ENCODE peak calls at places on chromosomes 13 and 19, in four cellular contexts. I, K, L and W are unnamed samples.

GRCh38 chr13:103238441-103238840 is 172.2 kb upstream of the SLC10A2 start:
- DNase-seq in L (no peak), K (no peak), I (peak; percentile 85), W (no peak)

GRCh38 chr13:111792956-111793355 is 274.0 kb upstream of the SOX1 start:
- DNase-seq in L (no peak), K (no peak), I (no peak), W (no peak)

GRCh38 chr13:43307921-43308433 is 284.6 kb downstream of the DNAJC15 start:
- DNase-seq in I (peak; percentile 84), K (peak; percentile 94), L (peak; percentile 92), W (peak; percentile 92)

GRCh38 chr19:13398780-13399726 is 107.2 kb downstream of the CACNA1A start:
- DNase-seq in K (no peak), L (peak; percentile 98), I (no peak), W (no peak)

GRCh38 chr13:98997051-98997730 is 19.3 kb upstream of the DOCK9 start:
- DNase-seq in I (no peak), L (no peak), K (no peak), W (no peak)

GRCh38 chr19:15187026-15188007 is 13.5 kb downstream of the NOTCH3 start:
- DNase-seq in K (no peak), I (no peak), L (no peak), W (peak; percentile 39)

GRCh38 chr19:44607049-44607448 is 6.3 kb upstream of the IGSF23 start:
- DNase-seq in K (no peak), I (no peak), L (peak; percentile 47), W (no peak)

GRCh38 chr19:861756-862528 is 2.5 kb downstream of the CFD start:
- DNase-seq in I (peak; percentile 80), L (no peak), K (no peak), W (peak; percentile 74)

GRCh38 chr13:45325806-45326205 is 15.2 kb downstream of the TPT1 start:
- DNase-seq in I (no peak), K (no peak), L (peak; percentile 95), W (no peak)

GRCh38 chr13:48896312-48896711 is 79.4 kb upstream of the FNDC3A start:
- DNase-seq in L (peak; percentile 84), K (no peak), I (no peak), W (no peak)

GRCh38 chr13:52852444-52852843 is 4.0 kb upstream of the PCDH8 start:
- DNase-seq in L (no peak), K (no peak), I (peak; percentile 77), W (no peak)

GRCh38 chr13:97130201-97130600 is 91.9 kb upstream of the MBNL2 start:
- DNase-seq in K (no peak), I (no peak), L (peak; percentile 76), W (no peak)

GRCh38 chr19:48975947-48976847 is 11.1 kb downstream of the FTL start:
- DNase-seq in L (peak; percentile 28), K (no peak), I (peak; percentile 42), W (no peak)